ENCODE peak calls at places on chromosome 1, in nine cellular contexts. One of them, this sample, is unnamed.

GRCh38 chr1:41357451-41358151 is 3.6 kb upstream of the FOXO6 start:
- DNase-seq in HAP-1: no peak
- DNase-seq in effector memory CD4-positive, alpha-beta T cell: no peak
- DNase-seq in endodermal cell: peak; percentile 67
- DNase-seq in AG09309: no peak
- DNase-seq in choroid plexus epithelial cell: peak; percentile 42
- DNase-seq in H7: peak; percentile 63
- DNase-seq in esophagus squamous epithelium: no peak
- DNase-seq in CD8-positive, alpha-beta T cell: peak; percentile 13
- DNase-seq in this sample: no peak

GRCh38 chr1:11838349-11839272 is 9.0 kb downstream of the NPPA start:
- DNase-seq in HAP-1: peak; percentile 79
- DNase-seq in effector memory CD4-positive, alpha-beta T cell: peak; percentile 41
- DNase-seq in endodermal cell: peak; percentile 94
- DNase-seq in AG09309: no peak
- DNase-seq in choroid plexus epithelial cell: peak; percentile 75
- DNase-seq in H7: peak; percentile 97
- DNase-seq in esophagus squamous epithelium: peak; percentile 12
- DNase-seq in CD8-positive, alpha-beta T cell: peak; percentile 84
- DNase-seq in this sample: peak; percentile 8

GRCh38 chr1:154767315-154768240 is 102.5 kb downstream of the KCNN3 start:
- DNase-seq in HAP-1: no peak
- DNase-seq in effector memory CD4-positive, alpha-beta T cell: no peak
- DNase-seq in endodermal cell: no peak
- DNase-seq in AG09309: no peak
- DNase-seq in choroid plexus epithelial cell: peak; percentile 77
- DNase-seq in H7: no peak
- DNase-seq in esophagus squamous epithelium: no peak
- DNase-seq in CD8-positive, alpha-beta T cell: no peak
- DNase-seq in this sample: no peak

GRCh38 chr1:172279951-172280350 is 140.5 kb upstream of the C1orf105 start:
- DNase-seq in HAP-1: no peak
- DNase-seq in effector memory CD4-positive, alpha-beta T cell: no peak
- DNase-seq in endodermal cell: no peak
- DNase-seq in AG09309: no peak
- DNase-seq in choroid plexus epithelial cell: no peak
- DNase-seq in H7: no peak
- DNase-seq in esophagus squamous epithelium: no peak
- DNase-seq in CD8-positive, alpha-beta T cell: no peak
- DNase-seq in this sample: no peak

GRCh38 chr1:55544826-55545225 is 329.7 kb upstream of the USP24 start:
- DNase-seq in HAP-1: no peak
- DNase-seq in effector memory CD4-positive, alpha-beta T cell: no peak
- DNase-seq in endodermal cell: no peak
- DNase-seq in AG09309: peak; percentile 87
- DNase-seq in choroid plexus epithelial cell: no peak
- DNase-seq in H7: no peak
- DNase-seq in esophagus squamous epithelium: no peak
- DNase-seq in CD8-positive, alpha-beta T cell: no peak
- DNase-seq in this sample: no peak

GRCh38 chr1:168387781-168388760 is 107.4 kb downstream of the TBX19 start:
- DNase-seq in HAP-1: no peak
- DNase-seq in effector memory CD4-positive, alpha-beta T cell: no peak
- DNase-seq in endodermal cell: peak; percentile 55
- DNase-seq in AG09309: no peak
- DNase-seq in choroid plexus epithelial cell: no peak
- DNase-seq in H7: peak; percentile 38
- DNase-seq in esophagus squamous epithelium: no peak
- DNase-seq in CD8-positive, alpha-beta T cell: no peak
- DNase-seq in this sample: no peak

GRCh38 chr1:215284966-215285365 is 202.4 kb downstream of the KCNK2 start:
- DNase-seq in HAP-1: no peak
- DNase-seq in effector memory CD4-positive, alpha-beta T cell: no peak
- DNase-seq in endodermal cell: no peak
- DNase-seq in AG09309: no peak
- DNase-seq in choroid plexus epithelial cell: no peak
- DNase-seq in H7: no peak
- DNase-seq in esophagus squamous epithelium: no peak
- DNase-seq in CD8-positive, alpha-beta T cell: no peak
- DNase-seq in this sample: no peak

GRCh38 chr1:240171907-240172306 is 80.2 kb downstream of the FMN2 start:
- DNase-seq in HAP-1: no peak
- DNase-seq in effector memory CD4-positive, alpha-beta T cell: no peak
- DNase-seq in endodermal cell: no peak
- DNase-seq in AG09309: no peak
- DNase-seq in choroid plexus epithelial cell: no peak
- DNase-seq in H7: no peak
- DNase-seq in esophagus squamous epithelium: no peak
- DNase-seq in CD8-positive, alpha-beta T cell: no peak
- DNase-seq in this sample: no peak

GRCh38 chr1:179807691-179808485 is 64.8 kb downstream of the FAM163A start:
- DNase-seq in HAP-1: no peak
- DNase-seq in effector memory CD4-positive, alpha-beta T cell: no peak
- DNase-seq in endodermal cell: no peak
- DNase-seq in AG09309: peak; percentile 61
- DNase-seq in choroid plexus epithelial cell: peak; percentile 95
- DNase-seq in H7: no peak
- DNase-seq in esophagus squamous epithelium: no peak
- DNase-seq in CD8-positive, alpha-beta T cell: no peak
- DNase-seq in this sample: no peak

GRCh38 chr1:56788588-56788987 is 30.6 kb downstream of the FYB2 start:
- DNase-seq in HAP-1: no peak
- DNase-seq in effector memory CD4-positive, alpha-beta T cell: no peak
- DNase-seq in endodermal cell: no peak
- DNase-seq in AG09309: no peak
- DNase-seq in choroid plexus epithelial cell: peak; percentile 18
- DNase-seq in H7: no peak
- DNase-seq in esophagus squamous epithelium: no peak
- DNase-seq in CD8-positive, alpha-beta T cell: no peak
- DNase-seq in this sample: peak; percentile 87

GRCh38 chr1:33727310-33727709 is 136.6 kb upstream of the HMGB4 start:
- DNase-seq in HAP-1: no peak
- DNase-seq in effector memory CD4-positive, alpha-beta T cell: no peak
- DNase-seq in endodermal cell: no peak
- DNase-seq in AG09309: no peak
- DNase-seq in choroid plexus epithelial cell: no peak
- DNase-seq in H7: no peak
- DNase-seq in esophagus squamous epithelium: no peak
- DNase-seq in CD8-positive, alpha-beta T cell: no peak
- DNase-seq in this sample: no peak

GRCh38 chr1:1000357-1001056 is 610 bp upstream of the HES4 start:
- DNase-seq in HAP-1: peak; percentile 91
- DNase-seq in effector memory CD4-positive, alpha-beta T cell: peak; percentile 62
- DNase-seq in endodermal cell: peak; percentile 91
- DNase-seq in AG09309: peak; percentile 29
- DNase-seq in choroid plexus epithelial cell: peak; percentile 90
- DNase-seq in H7: peak; percentile 93
- DNase-seq in esophagus squamous epithelium: no peak
- DNase-seq in CD8-positive, alpha-beta T cell: peak; percentile 63
- DNase-seq in this sample: peak; percentile 71

GRCh38 chr1:94032637-94033036 is 88.3 kb downstream of the ABCA4 start:
- DNase-seq in HAP-1: no peak
- DNase-seq in effector memory CD4-positive, alpha-beta T cell: no peak
- DNase-seq in endodermal cell: no peak
- DNase-seq in AG09309: no peak
- DNase-seq in choroid plexus epithelial cell: no peak
- DNase-seq in H7: no peak
- DNase-seq in esophagus squamous epithelium: no peak
- DNase-seq in CD8-positive, alpha-beta T cell: no peak
- DNase-seq in this sample: no peak

GRCh38 chr1:3676581-3677410 is 24.5 kb downstream of the TP73 start:
- DNase-seq in HAP-1: no peak
- DNase-seq in effector memory CD4-positive, alpha-beta T cell: no peak
- DNase-seq in endodermal cell: no peak
- DNase-seq in AG09309: no peak
- DNase-seq in choroid plexus epithelial cell: no peak
- DNase-seq in H7: no peak
- DNase-seq in esophagus squamous epithelium: no peak
- DNase-seq in CD8-positive, alpha-beta T cell: no peak
- DNase-seq in this sample: no peak

GRCh38 chr1:3679098-3679555 is 26.8 kb downstream of the TP73 start:
- DNase-seq in HAP-1: no peak
- DNase-seq in effector memory CD4-positive, alpha-beta T cell: no peak
- DNase-seq in endodermal cell: no peak
- DNase-seq in AG09309: no peak
- DNase-seq in choroid plexus epithelial cell: no peak
- DNase-seq in H7: no peak
- DNase-seq in esophagus squamous epithelium: no peak
- DNase-seq in CD8-positive, alpha-beta T cell: no peak
- DNase-seq in this sample: no peak

GRCh38 chr1:3675436-3675835 is 23.1 kb downstream of the TP73 start:
- DNase-seq in HAP-1: no peak
- DNase-seq in effector memory CD4-positive, alpha-beta T cell: no peak
- DNase-seq in endodermal cell: peak; percentile 66
- DNase-seq in AG09309: no peak
- DNase-seq in choroid plexus epithelial cell: no peak
- DNase-seq in H7: no peak
- DNase-seq in esophagus squamous epithelium: no peak
- DNase-seq in CD8-positive, alpha-beta T cell: no peak
- DNase-seq in this sample: no peak

GRCh38 chr1:3678361-3679097 is 26.2 kb downstream of the TP73 start:
- DNase-seq in HAP-1: no peak
- DNase-seq in effector memory CD4-positive, alpha-beta T cell: no peak
- DNase-seq in endodermal cell: peak; percentile 87
- DNase-seq in AG09309: no peak
- DNase-seq in choroid plexus epithelial cell: no peak
- DNase-seq in H7: peak; percentile 82
- DNase-seq in esophagus squamous epithelium: no peak
- DNase-seq in CD8-positive, alpha-beta T cell: no peak
- DNase-seq in this sample: no peak

DNA sequence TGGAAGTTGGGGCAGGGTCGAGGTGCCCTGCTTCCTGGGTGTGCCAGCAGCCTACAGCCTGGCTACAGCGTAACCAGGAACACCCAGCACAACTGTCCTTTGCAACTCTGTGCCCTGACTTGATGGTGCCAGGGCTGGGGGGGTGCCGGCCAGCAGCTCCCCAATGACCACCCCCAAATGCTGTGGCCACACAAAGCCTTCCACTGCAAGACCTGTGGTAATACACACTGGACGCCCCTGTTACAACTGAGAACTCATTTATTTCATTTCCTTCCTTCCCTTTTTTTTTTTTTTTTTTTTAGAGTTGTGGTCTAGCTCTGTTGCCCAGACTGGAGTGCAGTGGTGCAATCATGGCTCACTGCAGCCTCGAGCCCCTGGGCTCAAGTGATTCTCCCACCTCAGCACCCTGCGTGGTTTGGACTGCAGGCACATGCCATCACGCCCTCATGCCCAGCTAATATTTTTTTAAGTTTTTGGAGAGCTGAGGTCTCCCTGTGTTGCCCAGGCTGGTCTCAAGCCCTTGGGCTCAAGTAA is 25.2 kb downstream of the TP73 start:
- DNase-seq in HAP-1: no peak
- DNase-seq in effector memory CD4-positive, alpha-beta T cell: no peak
- DNase-seq in endodermal cell: no peak
- DNase-seq in AG09309: no peak
- DNase-seq in choroid plexus epithelial cell: no peak
- DNase-seq in H7: no peak
- DNase-seq in esophagus squamous epithelium: no peak
- DNase-seq in CD8-positive, alpha-beta T cell: no peak
- DNase-seq in this sample: no peak
- H3K4me3 ChIP-seq in HAP-1: no peak overlapping the region
- H3K4me3 ChIP-seq in effector memory CD4-positive, alpha-beta T cell: no peak overlapping the region
- H3K4me3 ChIP-seq in endodermal cell: no peak overlapping the region
- H3K4me3 ChIP-seq in AG09309: no peak overlapping the region
- H3K4me3 ChIP-seq in choroid plexus epithelial cell: no peak overlapping the region
- H3K4me3 ChIP-seq in H7: no peak overlapping the region
- H3K4me3 ChIP-seq in esophagus squamous epithelium: no peak overlapping the region
- H3K4me3 ChIP-seq in CD8-positive, alpha-beta T cell: no peak overlapping the region
- H3K4me3 ChIP-seq in this sample: no peak overlapping the region

GRCh38 chr1:8669608-8670335 is 147.7 kb downstream of the RERE start:
- DNase-seq in HAP-1: no peak
- DNase-seq in effector memory CD4-positive, alpha-beta T cell: no peak
- DNase-seq in endodermal cell: no peak
- DNase-seq in AG09309: no peak
- DNase-seq in choroid plexus epithelial cell: no peak
- DNase-seq in H7: no peak
- DNase-seq in esophagus squamous epithelium: no peak
- DNase-seq in CD8-positive, alpha-beta T cell: no peak
- DNase-seq in this sample: no peak

GRCh38 chr1:8667869-8668595 is 149.4 kb downstream of the RERE start:
- DNase-seq in HAP-1: no peak
- DNase-seq in effector memory CD4-positive, alpha-beta T cell: no peak
- DNase-seq in endodermal cell: no peak
- DNase-seq in AG09309: no peak
- DNase-seq in choroid plexus epithelial cell: peak; percentile 61
- DNase-seq in H7: no peak
- DNase-seq in esophagus squamous epithelium: no peak
- DNase-seq in CD8-positive, alpha-beta T cell: no peak
- DNase-seq in this sample: no peak

GRCh38 chr1:8666394-8667167 is 150.9 kb downstream of the RERE start:
- DNase-seq in HAP-1: no peak
- DNase-seq in effector memory CD4-positive, alpha-beta T cell: no peak
- DNase-seq in endodermal cell: no peak
- DNase-seq in AG09309: no peak
- DNase-seq in choroid plexus epithelial cell: peak; percentile 48
- DNase-seq in H7: no peak
- DNase-seq in esophagus squamous epithelium: no peak
- DNase-seq in CD8-positive, alpha-beta T cell: no peak
- DNase-seq in this sample: no peak

GRCh38 chr1:8671313-8671917 is 146.0 kb downstream of the RERE start:
- DNase-seq in HAP-1: peak; percentile 54
- DNase-seq in effector memory CD4-positive, alpha-beta T cell: no peak
- DNase-seq in endodermal cell: no peak
- DNase-seq in AG09309: peak; percentile 41
- DNase-seq in choroid plexus epithelial cell: peak; percentile 91
- DNase-seq in H7: peak; percentile 37
- DNase-seq in esophagus squamous epithelium: no peak
- DNase-seq in CD8-positive, alpha-beta T cell: no peak
- DNase-seq in this sample: peak; percentile 63

GRCh38 chr1:8670371-8670818 is 147.0 kb downstream of the RERE start:
- DNase-seq in HAP-1: no peak
- DNase-seq in effector memory CD4-positive, alpha-beta T cell: no peak
- DNase-seq in endodermal cell: no peak
- DNase-seq in AG09309: no peak
- DNase-seq in choroid plexus epithelial cell: no peak
- DNase-seq in H7: no peak
- DNase-seq in esophagus squamous epithelium: no peak
- DNase-seq in CD8-positive, alpha-beta T cell: no peak
- DNase-seq in this sample: no peak
- H3K4me3 ChIP-seq in HAP-1: no peak overlapping the region
- H3K4me3 ChIP-seq in effector memory CD4-positive, alpha-beta T cell: no peak overlapping the region
- H3K4me3 ChIP-seq in endodermal cell: peak overlapping the region; percentile 16
- H3K4me3 ChIP-seq in AG09309: no peak overlapping the region
- H3K4me3 ChIP-seq in choroid plexus epithelial cell: no peak overlapping the region
- H3K4me3 ChIP-seq in H7: no peak overlapping the region
- H3K4me3 ChIP-seq in esophagus squamous epithelium: no peak overlapping the region
- H3K4me3 ChIP-seq in CD8-positive, alpha-beta T cell: no peak overlapping the region
- H3K4me3 ChIP-seq in this sample: no peak overlapping the region

GRCh38 chr1:30743584-30744059 is 14.0 kb downstream of the LAPTM5 start:
- DNase-seq in HAP-1: no peak
- DNase-seq in effector memory CD4-positive, alpha-beta T cell: peak; percentile 74
- DNase-seq in endodermal cell: no peak
- DNase-seq in AG09309: no peak
- DNase-seq in choroid plexus epithelial cell: no peak
- DNase-seq in H7: no peak
- DNase-seq in esophagus squamous epithelium: no peak
- DNase-seq in CD8-positive, alpha-beta T cell: peak; percentile 76
- DNase-seq in this sample: no peak
- H3K4me3 ChIP-seq in HAP-1: no peak overlapping the region
- H3K4me3 ChIP-seq in effector memory CD4-positive, alpha-beta T cell: peak overlapping the region; percentile 1
- H3K4me3 ChIP-seq in endodermal cell: no peak overlapping the region
- H3K4me3 ChIP-seq in AG09309: no peak overlapping the region
- H3K4me3 ChIP-seq in choroid plexus epithelial cell: no peak overlapping the region
- H3K4me3 ChIP-seq in H7: no peak overlapping the region
- H3K4me3 ChIP-seq in esophagus squamous epithelium: no peak overlapping the region
- H3K4me3 ChIP-seq in CD8-positive, alpha-beta T cell: peak overlapping the region; percentile 25
- H3K4me3 ChIP-seq in this sample: no peak overlapping the region

GRCh38 chr1:79005945-79006344 is 585 bp downstream of the ADGRL4 start:
- DNase-seq in HAP-1: no peak
- DNase-seq in effector memory CD4-positive, alpha-beta T cell: no peak
- DNase-seq in endodermal cell: no peak
- DNase-seq in AG09309: no peak
- DNase-seq in choroid plexus epithelial cell: peak; percentile 33
- DNase-seq in H7: no peak
- DNase-seq in esophagus squamous epithelium: no peak
- DNase-seq in CD8-positive, alpha-beta T cell: no peak
- DNase-seq in this sample: no peak
- H3K4me3 ChIP-seq in HAP-1: no peak overlapping the region
- H3K4me3 ChIP-seq in effector memory CD4-positive, alpha-beta T cell: no peak overlapping the region
- H3K4me3 ChIP-seq in endodermal cell: peak overlapping the region; percentile 80
- H3K4me3 ChIP-seq in AG09309: peak overlapping the region; percentile 56
- H3K4me3 ChIP-seq in choroid plexus epithelial cell: peak overlapping the region; percentile 73
- H3K4me3 ChIP-seq in H7: peak overlapping the region; percentile 67
- H3K4me3 ChIP-seq in esophagus squamous epithelium: no peak overlapping the region
- H3K4me3 ChIP-seq in CD8-positive, alpha-beta T cell: no peak overlapping the region
- H3K4me3 ChIP-seq in this sample: no peak overlapping the region